ENCODE peak calls at places on chromosomes 7 and 10, in ten cellular contexts. Q is spleen; F is endodermal cell; I is lower lobe of right lung; V is Peyer's patch; K is CD8-positive, alpha-beta memory T cell; M is SJSA1; A is MM.1S; U is upper lobe of right lung; S is thoracic aorta. Y is an unnamed sample. For H3K36me3, the result is how much of the 10 kb centered on the place peaks cover.

GRCh38 chr10:86177483-86178155 is 189.0 kb downstream of the GRID1 start:
- DNase-seq in Q (peak), F (no peak), I (no peak), V (no peak), K (no peak), M (no peak), A (no peak), U (peak), S (no peak), Y (no peak)

GRCh38 chr7:112056409-112056808 is 149.8 kb downstream of the DOCK4 start:
- DNase-seq in Q (no peak), F (no peak), I (no peak), V (no peak), K (no peak), M (no peak), A (peak), U (no peak), S (no peak), Y (peak)

GRCh38 chr7:100141554-100141949 is 7.2 kb upstream of the LAMTOR4 start:
- DNase-seq in Q (no peak), F (no peak), I (no peak), V (no peak), K (no peak), M (no peak), A (no peak), U (no peak), S (no peak), Y (no peak)

GRCh38 chr10:60382946-60383681 is 6.6 kb downstream of the ANK3 start:
- DNase-seq in Q (no peak), F (no peak), I (no peak), V (no peak), K (no peak), M (no peak), A (no peak), U (no peak), S (no peak), Y (no peak)

GRCh38 chr10:29022513-29022912 is 266.4 kb upstream of the LYZL1 start:
- DNase-seq in Q (no peak), F (no peak), I (no peak), V (no peak), K (no peak), M (no peak), A (no peak), U (no peak), S (no peak), Y (no peak)

GRCh38 chr10:133257489-133258065 is 19.1 kb downstream of the ADAM8 start:
- DNase-seq in Q (peak), F (peak), I (peak), V (peak), K (no peak), M (no peak), A (no peak), U (peak), S (no peak), Y (peak)

GRCh38 chr10:88525371-88526079 is 57.6 kb downstream of the RNLS start:
- DNase-seq in Q (no peak), F (no peak), I (no peak), V (no peak), K (no peak), M (no peak), A (no peak), U (no peak), S (no peak), Y (peak)

GRCh38 chr10:88147000-88147798 is 283.8 kb downstream of the PTEN start:
- DNase-seq in Q (no peak), F (no peak), I (no peak), V (no peak), K (no peak), M (no peak), A (no peak), U (no peak), S (no peak), Y (no peak)

GRCh38 chr7:44216521-44217030 is 15.8 kb downstream of the YKT6 start:
- DNase-seq in Q (peak), F (no peak), I (no peak), V (no peak), K (no peak), M (no peak), A (no peak), U (peak), S (no peak), Y (no peak)

GRCh38 chr7:111855161-111855841 is 293.0 kb upstream of the IMMP2L start:
- DNase-seq in Q (no peak), F (peak), I (no peak), V (no peak), K (no peak), M (no peak), A (peak), U (no peak), S (no peak), Y (peak)

GRCh38 chr10:20598590-20598989 is 298.5 kb downstream of the NEBL start:
- DNase-seq in Q (no peak), F (peak), I (no peak), V (no peak), K (no peak), M (peak), A (no peak), U (no peak), S (peak), Y (peak)

GRCh38 chr10:16105082-16105481 is 244.8 kb upstream of the MINDY3 start:
- DNase-seq in Q (no peak), F (no peak), I (no peak), V (no peak), K (no peak), M (no peak), A (no peak), U (no peak), S (no peak), Y (peak)

GRCh38 chr7:80428161-80429054 is 83.5 kb downstream of the GNAT3 start:
- DNase-seq in Q (no peak), F (peak), I (no peak), V (no peak), K (no peak), M (no peak), A (peak), U (no peak), S (no peak), Y (peak)

GRCh38 chr7:49166441-49166840 is 242.1 kb downstream of the CDC14C start:
- DNase-seq in Q (no peak), F (peak), I (no peak), V (no peak), K (no peak), M (no peak), A (no peak), U (no peak), S (no peak), Y (peak)

GRCh38 chr10:133096616-133097269 is 9.0 kb downstream of the ADGRA1 start:
- DNase-seq in Q (no peak), F (no peak), I (no peak), V (no peak), K (no peak), M (no peak), A (no peak), U (no peak), S (no peak), Y (no peak)

GRCh38 chr7:139365336-139365735 is 5.6 kb downstream of the LUC7L2 start:
- DNase-seq in Q (no peak), F (no peak), I (no peak), V (no peak), K (no peak), M (no peak), A (no peak), U (no peak), S (no peak), Y (no peak)

GRCh38 chr10:58209669-58210068 is 58.0 kb downstream of the IPMK start:
- DNase-seq in Q (no peak), F (no peak), I (no peak), V (no peak), K (no peak), M (no peak), A (no peak), U (peak), S (no peak), Y (no peak)

GRCh38 chr10:67815571-67816059 is 22.4 kb downstream of the DNAJC12 start:
- DNase-seq in Q (no peak), F (no peak), I (no peak), V (no peak), K (no peak), M (no peak), A (no peak), U (no peak), S (no peak), Y (no peak)

GRCh38 chr10:38047666-38048065 is 37.2 kb downstream of the ZNF33A start:
- DNase-seq in Q (no peak), F (no peak), I (no peak), V (no peak), K (no peak), M (no peak), A (no peak), U (no peak), S (no peak), Y (no peak)

GRCh38 chr7:85125679-85126078 is 61.2 kb downstream of the SEMA3D start:
- DNase-seq in Q (no peak), F (no peak), I (no peak), V (no peak), K (no peak), M (no peak), A (no peak), U (no peak), S (no peak), Y (no peak)

GRCh38 chr7:45716380-45717203 is 142.4 kb downstream of the ADCY1 start:
- DNase-seq in Q (peak), F (peak), I (no peak), V (no peak), K (no peak), M (peak), A (no peak), U (peak), S (no peak), Y (no peak)

GRCh38 chr10:19816420-19817250 is at the start of gene PLXDC2:
- DNase-seq in Q (peak), F (peak), I (peak), V (no peak), K (no peak), M (no peak), A (peak), U (peak), S (peak), Y (peak)

GRCh38 chr10:117860823-117861222 is 185.9 kb downstream of the RAB11FIP2 start:
- DNase-seq in Q (no peak), F (no peak), I (no peak), V (no peak), K (no peak), M (no peak), A (peak), U (no peak), S (no peak), Y (no peak)

GRCh38 chr10:6464862-6465430 is 115.1 kb downstream of the PRKCQ start:
- DNase-seq in Q (no peak), F (peak), I (no peak), V (no peak), K (no peak), M (no peak), A (no peak), U (no peak), S (no peak), Y (no peak)

GRCh38 chr10:131127122-131127589 is 184.4 kb downstream of the TCERG1L start:
- DNase-seq in Q (peak), F (peak), I (no peak), V (no peak), K (no peak), M (no peak), A (no peak), U (no peak), S (no peak), Y (no peak)

GRCh38 chr7:73811760-73812168 is 19.0 kb upstream of the CLDN4 start:
- DNase-seq in Q (peak), F (peak), I (peak), V (peak), K (peak), M (peak), A (peak), U (peak), S (no peak), Y (peak)

GRCh38 chr10:92849234-92849525 is 860 bp downstream of the EXOC6 start:
- DNase-seq in Q (no peak), F (no peak), I (no peak), V (no peak), K (no peak), M (no peak), A (peak), U (no peak), S (no peak), Y (no peak)

GRCh38 chr7:33733865-33734650 is 171.3 kb upstream of the BMPER start:
- DNase-seq in Q (peak), F (peak), I (no peak), V (no peak), K (no peak), M (no peak), A (no peak), U (no peak), S (no peak), Y (no peak)

GRCh38 chr7:40758590-40758989 is 623.8 kb downstream of the SUGCT start:
- DNase-seq in Q (no peak), F (no peak), I (no peak), V (no peak), K (no peak), M (no peak), A (no peak), U (no peak), S (no peak), Y (no peak)

GRCh38 chr10:115985696-115986095 is 287.3 kb downstream of the GFRA1 start:
- DNase-seq in Q (no peak), F (no peak), I (no peak), V (no peak), K (no peak), M (no peak), A (no peak), U (no peak), S (no peak), Y (no peak)

GRCh38 chr7:76424413-76425111 is at the start of gene ZP3:
- DNase-seq in Q (peak), F (no peak), I (no peak), V (no peak), K (no peak), M (no peak), A (peak), U (no peak), S (no peak), Y (no peak)

GRCh38 chr7:111089822-111090426 is 1.0 kb upstream of the LRRN3 start:
- DNase-seq in Q (no peak), F (no peak), I (no peak), V (no peak), K (peak), M (no peak), A (peak), U (no peak), S (no peak), Y (peak)

GRCh38 chr10:43772191-43772590 is 123.5 kb upstream of the ZNF32 start:
- DNase-seq in Q (no peak), F (no peak), I (no peak), V (no peak), K (no peak), M (no peak), A (no peak), U (no peak), S (no peak), Y (no peak)

GRCh38 chr10:84540617-84541288 is 212.4 kb downstream of the CCSER2 start:
- DNase-seq in Q (peak), F (peak), I (peak), V (peak), K (peak), M (peak), A (peak), U (peak), S (no peak), Y (no peak)

GRCh38 chr7:1536768-1537630 is 6.5 kb downstream of the MAFK start:
- DNase-seq in Q (peak), F (peak), I (peak), V (peak), K (no peak), M (peak), A (no peak), U (peak), S (peak), Y (peak)

GRCh38 chr10:129915526-129916378 is 48.3 kb downstream of the EBF3 start:
- DNase-seq in Q (peak), F (no peak), I (no peak), V (no peak), K (no peak), M (no peak), A (no peak), U (peak), S (no peak), Y (no peak)
- H3K27ac ChIP-seq in Q (no peak), F (no peak), I (no peak), V (no peak), K (no peak), M (no peak), A (no peak), U (no peak), S (no peak), Y (no peak)

DNA sequence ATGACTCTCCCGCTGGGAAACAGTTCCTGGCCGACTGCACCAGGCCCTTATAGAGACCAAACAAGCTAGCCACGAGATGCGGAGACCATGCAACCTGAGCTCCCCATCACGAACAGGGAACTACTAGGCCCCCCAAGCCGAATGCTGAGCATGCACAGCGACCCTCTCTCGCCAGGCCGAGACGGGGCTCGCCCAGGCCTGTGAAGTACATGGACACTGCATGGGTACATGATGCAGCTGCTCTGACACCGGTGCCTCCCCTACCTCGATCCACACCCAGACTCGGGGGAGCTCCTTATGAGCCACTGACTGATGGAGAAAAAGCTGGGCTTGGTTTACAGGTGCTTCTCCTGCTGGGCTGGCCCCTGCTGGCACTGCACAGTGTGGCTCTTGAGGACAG is 72.2 kb upstream of the RHEB start:
- DNase-seq in Q (no peak), F (no peak), I (no peak), V (no peak), K (no peak), M (no peak), A (no peak), U (no peak), S (no peak), Y (no peak)
- H3K36me3 ChIP-seq in Q (under half), F (under half), I (under half), V (under half), K (under half), M (half or more), A (under half), U (under half), S (under half), Y (under half)

GRCh38 chr7:134448359-134449229 is 10.3 kb downstream of the AKR1B1 start:
- DNase-seq in Q (no peak), F (no peak), I (no peak), V (no peak), K (no peak), M (peak), A (no peak), U (no peak), S (no peak), Y (no peak)

GRCh38 chr7:134451656-134452055 is 7.2 kb downstream of the AKR1B1 start:
- DNase-seq in Q (no peak), F (no peak), I (no peak), V (no peak), K (no peak), M (peak), A (no peak), U (no peak), S (no peak), Y (no peak)

GRCh38 chr7:134452419-134452827 is 6.5 kb downstream of the AKR1B1 start:
- DNase-seq in Q (no peak), F (no peak), I (no peak), V (no peak), K (no peak), M (peak), A (no peak), U (no peak), S (no peak), Y (peak)

GRCh38 chr7:134449596-134450194 is 9.2 kb downstream of the AKR1B1 start:
- DNase-seq in Q (no peak), F (no peak), I (no peak), V (no peak), K (no peak), M (no peak), A (no peak), U (no peak), S (no peak), Y (no peak)

GRCh38 chr7:134450296-134451000 is 8.5 kb downstream of the AKR1B1 start:
- DNase-seq in Q (no peak), F (no peak), I (no peak), V (no peak), K (no peak), M (no peak), A (no peak), U (no peak), S (no peak), Y (no peak)
- H3K27ac ChIP-seq in Q (no peak), F (no peak), I (no peak), V (no peak), K (no peak), M (no peak), A (no peak), U (no peak), S (no peak), Y (no peak)

GRCh38 chr7:127580612-127581011 is 4.8 kb downstream of the GCC1 start:
- DNase-seq in Q (no peak), F (no peak), I (no peak), V (no peak), K (no peak), M (no peak), A (no peak), U (no peak), S (no peak), Y (no peak)
- H3K36me3 ChIP-seq in Q (under half), F (under half), I (under half), V (under half), K (under half), M (half or more), A (under half), U (under half), S (under half), Y (under half)

DNA sequence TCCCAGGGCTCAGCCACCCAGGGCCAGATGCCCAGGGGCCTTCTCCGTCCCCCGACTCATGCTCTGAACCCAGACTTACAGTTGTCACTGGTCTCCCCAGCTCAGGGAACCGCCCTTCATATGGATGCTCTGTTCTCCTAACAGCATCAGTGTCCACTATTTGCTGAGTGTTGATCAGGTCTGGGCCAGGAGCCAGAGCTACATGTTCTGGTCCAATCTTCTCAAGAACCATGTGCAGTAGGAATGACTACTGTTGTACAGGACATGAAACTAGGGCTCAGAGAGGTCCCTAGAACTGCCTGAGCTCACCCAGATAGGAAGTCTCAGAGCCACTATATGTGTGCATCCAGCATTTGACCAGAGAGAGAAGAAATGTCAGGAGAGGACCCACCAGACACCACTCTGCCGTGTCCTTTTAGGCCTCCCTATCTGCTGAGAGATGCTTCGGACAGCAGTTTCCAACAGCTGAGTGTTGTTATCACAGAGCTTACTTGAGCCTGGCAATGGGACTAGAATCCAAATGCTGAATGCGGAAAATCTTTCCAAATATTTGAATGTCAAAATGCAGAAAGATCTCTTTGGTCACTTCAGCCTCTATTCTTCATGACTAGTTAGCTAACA is 246.2 kb downstream of the TNS3 start:
- DNase-seq in Q (peak), F (peak), I (no peak), V (peak), K (no peak), M (no peak), A (no peak), U (no peak), S (no peak), Y (no peak)
- H3K27ac ChIP-seq in Q (no peak), F (no peak), I (no peak), V (no peak), K (no peak), M (peak), A (no peak), U (peak), S (peak), Y (no peak)

GRCh38 chr7:103094102-103094501 is 19.2 kb downstream of the ARMC10 start:
- DNase-seq in Q (no peak), F (no peak), I (no peak), V (no peak), K (no peak), M (no peak), A (no peak), U (no peak), S (no peak), Y (no peak)
- H3K36me3 ChIP-seq in Q (under half), F (half or more), I (half or more), V (under half), K (under half), M (under half), A (under half), U (half or more), S (under half), Y (under half)

GRCh38 chr7:117686311-117686935 is 186.8 kb downstream of the CTTNBP2 start:
- DNase-seq in Q (no peak), F (no peak), I (no peak), V (no peak), K (no peak), M (no peak), A (no peak), U (no peak), S (no peak), Y (no peak)
- H3K27ac ChIP-seq in Q (no peak), F (no peak), I (no peak), V (no peak), K (no peak), M (no peak), A (no peak), U (no peak), S (no peak), Y (no peak)

GRCh38 chr7:5705318-5705717 is 76.1 kb downstream of the RNF216 start:
- DNase-seq in Q (no peak), F (no peak), I (no peak), V (no peak), K (no peak), M (no peak), A (no peak), U (no peak), S (no peak), Y (no peak)
- H3K36me3 ChIP-seq in Q (under half), F (half or more), I (half or more), V (under half), K (under half), M (half or more), A (under half), U (half or more), S (under half), Y (under half)

Y was measured in SJCRH30.